ENCODE peak calls at places on chromosomes 6 and 20, in seven cellular contexts. P, O, V, U, M, Q and N are unnamed samples.

GRCh38 chr20:60057123-60057865 is 99.1 kb downstream of the CDH26 start:
- DNase-seq in Q (peak), O (peak), U (peak), M (peak), V (peak), P (peak), N (no peak)

GRCh38 chr6:113082691-113083090 is 735.6 kb downstream of the RFPL4B start:
- DNase-seq in O (no peak), Q (no peak), U (no peak), M (no peak), V (no peak), P (peak), N (no peak)

GRCh38 chr6:38080889-38081288 is 261.4 kb downstream of the ZFAND3 start:
- DNase-seq in M (peak), Q (no peak), O (no peak), P (peak), U (no peak), V (no peak), N (no peak)

GRCh38 chr20:25344634-25345033 is 46.0 kb downstream of the ABHD12 start:
- DNase-seq in V (no peak), M (no peak), Q (no peak), P (no peak), O (no peak), U (no peak), N (no peak)

GRCh38 chr6:53266553-53267090 is 82.1 kb downstream of the ELOVL5 start:
- DNase-seq in Q (no peak), P (no peak), O (no peak), M (no peak), V (no peak), U (no peak), N (no peak)

GRCh38 chr6:146950351-146950835 is 253.8 kb upstream of the STXBP5 start:
- DNase-seq in U (no peak), O (no peak), P (peak), V (no peak), M (no peak), Q (no peak), N (no peak)

GRCh38 chr6:69584536-69584912 is 212.3 kb downstream of the LMBRD1 start:
- DNase-seq in P (peak), O (no peak), U (no peak), Q (no peak), M (no peak), V (no peak), N (no peak)

GRCh38 chr6:56348578-56348977 is 101.2 kb upstream of the COL21A1 start:
- DNase-seq in O (no peak), P (peak), V (no peak), M (no peak), U (no peak), Q (no peak), N (no peak)

GRCh38 chr20:57298457-57298856 is 31.1 kb upstream of the SPO11 start:
- DNase-seq in Q (no peak), P (no peak), V (no peak), U (no peak), O (no peak), M (no peak), N (no peak)

GRCh38 chr6:18053071-18053475 is 65.6 kb upstream of the KIF13A start:
- DNase-seq in V (no peak), Q (no peak), P (peak), O (no peak), U (no peak), M (peak), N (no peak)

GRCh38 chr6:37566209-37566859 is 66.6 kb upstream of the CCDC167 start:
- DNase-seq in P (peak), V (peak), U (peak), O (peak), Q (no peak), M (peak), N (no peak)

GRCh38 chr6:2324166-2324953 is 79.0 kb upstream of the GMDS start:
- DNase-seq in Q (no peak), P (no peak), O (no peak), U (no peak), V (no peak), M (no peak), N (no peak)

DNA sequence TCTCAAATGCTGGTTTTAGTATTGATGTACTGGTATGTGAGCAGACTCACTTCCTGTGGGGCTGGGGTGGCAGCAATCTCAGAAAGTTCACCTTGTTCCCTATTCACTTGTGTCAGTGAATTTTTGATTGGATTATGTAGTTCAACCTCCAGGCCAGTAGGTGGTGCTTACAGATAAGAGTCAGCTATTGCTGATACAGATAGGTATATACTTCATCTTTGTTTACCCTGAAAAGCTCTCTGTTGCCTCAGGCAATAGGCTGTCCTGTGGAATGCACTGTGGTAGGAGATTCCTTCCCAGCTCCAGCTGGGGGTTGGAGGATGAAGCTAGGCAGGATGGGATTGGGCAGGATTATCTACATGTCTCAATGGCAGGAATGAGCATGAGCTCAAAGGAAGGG is 851.2 kb upstream of the EYS start:
- DNase-seq in M (no peak), O (no peak), P (no peak), Q (no peak), U (no peak), V (no peak), N (no peak)
- TF ChIP-seq CTCF in M (no peak), O (no peak), P (no peak), Q (no peak), U (no peak), V (no peak), N (peak)

DNA sequence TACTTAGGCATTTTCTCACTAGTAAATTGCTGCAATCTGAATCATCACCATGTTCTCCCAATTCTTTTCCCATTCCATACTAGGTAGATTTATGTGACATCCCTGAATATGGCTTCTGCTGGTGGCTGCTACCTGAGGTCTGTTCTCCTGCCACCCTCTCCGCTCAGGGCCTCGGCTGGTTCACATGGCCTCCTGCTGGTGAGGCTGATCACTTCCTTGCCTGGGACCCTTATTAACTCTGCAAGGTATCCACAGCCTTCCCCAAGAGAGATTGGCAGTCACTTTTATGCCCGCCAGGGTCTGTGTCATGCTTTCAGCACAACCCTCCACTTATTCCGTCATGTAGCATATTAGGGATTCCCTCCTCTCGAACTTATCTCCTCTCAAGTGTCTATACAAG is 424.5 kb upstream of the FLRT3 start:
- DNase-seq in U (no peak), P (no peak), M (no peak), V (no peak), O (no peak), Q (no peak), N (no peak)
- TF ChIP-seq CTCF in U (no peak), P (no peak), M (peak), V (no peak), O (no peak), Q (no peak), N (no peak)

DNA sequence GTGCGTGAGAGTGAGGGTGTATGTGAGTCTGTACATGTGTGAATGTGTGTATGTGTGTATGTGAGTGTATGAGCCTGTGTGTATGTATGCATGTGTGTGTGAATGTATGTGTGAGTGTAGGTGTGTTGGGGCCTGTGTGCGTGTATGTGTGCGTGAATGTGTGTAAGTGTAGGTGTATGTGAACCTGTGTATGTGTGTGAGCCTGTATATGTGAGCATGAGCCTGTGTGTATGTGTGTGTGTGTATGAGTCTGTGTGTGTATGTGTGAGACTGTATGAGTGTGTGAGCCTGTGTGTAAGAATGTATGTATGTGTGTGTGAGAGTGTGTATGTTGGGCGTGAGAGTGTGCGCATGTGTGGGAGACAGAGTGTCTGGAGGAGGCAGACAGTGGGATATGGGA is 15.8 kb upstream of the SULF2 start:
- DNase-seq in M (no peak), P (no peak), O (no peak), U (no peak), Q (no peak), V (no peak), N (no peak)
- TF ChIP-seq CTCF in M (no peak), P (no peak), O (no peak), U (no peak), Q (no peak), V (no peak), N (no peak)

GRCh38 chr20:6184086-6184485 is 61.3 kb upstream of the FERMT1 start:
- DNase-seq in O (no peak), P (no peak), Q (no peak), U (no peak), M (no peak), V (no peak), N (no peak)
- TF ChIP-seq CTCF in O (no peak), P (no peak), Q (no peak), U (no peak), M (no peak), V (no peak), N (peak)